ENCODE peak calls at places on chromosome 1, in ten cellular contexts. S, A, W, Y, I, P, Z, V, D and K are unnamed samples.

GRCh38 chr1:202837746-202838145 is 27.0 kb downstream of the PCAT6 start:
- DNase-seq in I (no peak), P (no peak), Y (no peak), A (no peak), Z (no peak), W (no peak), V (no peak), D (no peak), S (no peak), K (no peak)

GRCh38 chr1:218346391-218347204 is 1.5 kb downstream of the TGFB2 start:
- DNase-seq in V (peak), I (no peak), Z (peak), A (no peak), D (peak), W (peak), Y (peak), S (no peak), P (no peak), K (no peak)

GRCh38 chr1:53134961-53135734 is 7.3 kb downstream of the SLC1A7 start:
- DNase-seq in Y (peak), V (peak), Z (no peak), S (peak), D (peak), I (peak), W (peak), P (no peak), A (peak), K (no peak)

GRCh38 chr1:158037876-158038359 is 44.5 kb downstream of the KIRREL1 start:
- DNase-seq in Z (no peak), D (no peak), V (peak), A (no peak), S (no peak), Y (peak), W (no peak), P (no peak), I (no peak), K (peak)

GRCh38 chr1:30088594-30089556 is 634.5 kb downstream of the MATN1 start:
- DNase-seq in P (no peak), I (no peak), Y (peak), V (no peak), D (no peak), W (no peak), A (peak), Z (no peak), S (no peak), K (no peak)

GRCh38 chr1:31798433-31799195 is 17.2 kb downstream of the SPOCD1 start:
- DNase-seq in S (no peak), P (no peak), V (peak), A (no peak), Y (peak), Z (no peak), D (no peak), W (peak), I (no peak), K (peak)

GRCh38 chr1:153608742-153609584 is 4.0 kb downstream of the S100A16 start:
- DNase-seq in A (peak), W (peak), Z (no peak), P (no peak), D (no peak), V (peak), I (peak), S (peak), Y (peak), K (peak)

GRCh38 chr1:53449026-53449425 is 10.2 kb upstream of the DMRTB1 start:
- DNase-seq in W (no peak), A (no peak), S (no peak), D (no peak), Z (no peak), V (peak), Y (peak), I (no peak), P (no peak), K (no peak)

GRCh38 chr1:37233606-37234005 is 199.3 kb upstream of the GRIK3 start:
- DNase-seq in W (no peak), A (no peak), S (no peak), Z (no peak), V (no peak), I (no peak), D (no peak), P (no peak), Y (no peak), K (no peak)